ENCODE peak calls at places on chromosomes 2 and 18, in four cellular contexts. T is thoracic aorta, V is upper lobe of right lung, P is Peyer's patch. O is an unnamed sample. For H3K4me1, the result is how much of the 10 kb centered on the place peaks cover.

GRCh38 chr2:159615187-159615935 is 987 bp downstream of the BAZ2B start:
- DNase-seq in T (peak), V (peak), P (peak), O (peak)

GRCh38 chr2:104863585-104864279 is 9.8 kb downstream of the POU3F3 start:
- DNase-seq in T (no peak), V (no peak), P (no peak), O (no peak)

GRCh38 chr2:9222246-9222898 is 15.8 kb downstream of the ASAP2 start:
- DNase-seq in T (no peak), V (no peak), P (no peak), O (no peak)

GRCh38 chr2:185227391-185227790 is 511.2 kb upstream of the FSIP2 start:
- DNase-seq in T (no peak), V (no peak), P (no peak), O (no peak)

GRCh38 chr2:37350034-37350433 is 5.6 kb downstream of the QPCT start:
- DNase-seq in T (no peak), V (no peak), P (peak), O (no peak)

GRCh38 chr2:105252271-105252670 is 10.7 kb downstream of the GPR45 start:
- DNase-seq in T (no peak), V (no peak), P (no peak), O (peak)

GRCh38 chr2:53515435-53516332 is 251.9 kb upstream of the CHAC2 start:
- DNase-seq in T (no peak), V (no peak), P (no peak), O (no peak)

GRCh38 chr18:30132959-30133358 is 909.6 kb downstream of the DSC3 start:
- DNase-seq in T (no peak), V (no peak), P (no peak), O (no peak)

GRCh38 chr2:109450574-109451265 is 163.0 kb downstream of the SEPTIN10 start:
- DNase-seq in T (no peak), V (peak), P (no peak), O (no peak)

GRCh38 chr2:187129866-187130265 is 280.9 kb upstream of the ZSWIM2 start:
- DNase-seq in T (no peak), V (no peak), P (no peak), O (no peak)

GRCh38 chr18:12423820-12424219 is 16.1 kb downstream of the PRELID3A start:
- DNase-seq in T (no peak), V (peak), P (no peak), O (no peak)

GRCh38 chr2:146661494-146662096 is 1183.2 kb upstream of the ACVR2A start:
- DNase-seq in T (no peak), V (no peak), P (no peak), O (peak)

GRCh38 chr18:41974661-41975286 is 19.7 kb downstream of the PIK3C3 start:
- DNase-seq in T (no peak), V (no peak), P (no peak), O (no peak)

GRCh38 chr18:57542801-57543427 is 43.6 kb downstream of the FECH start:
- DNase-seq in T (no peak), V (no peak), P (no peak), O (no peak)

GRCh38 chr2:128640166-128640846 is 321.6 kb upstream of the HS6ST1 start:
- DNase-seq in T (no peak), V (peak), P (no peak), O (no peak)

GRCh38 chr2:40098786-40099470 is 319.9 kb upstream of the THUMPD2 start:
- DNase-seq in T (no peak), V (no peak), P (no peak), O (no peak)

GRCh38 chr2:126802774-126803421 is 95.8 kb upstream of the TEX51 start:
- DNase-seq in T (no peak), V (peak), P (no peak), O (no peak)

GRCh38 chr2:231199219-231199618 is 788 bp downstream of the ARMC9 start:
- DNase-seq in T (no peak), V (no peak), P (no peak), O (no peak)

GRCh38 chr2:126978333-126978732 is 79.6 kb downstream of the TEX51 start:
- DNase-seq in T (no peak), V (no peak), P (no peak), O (no peak)

GRCh38 chr2:228658998-228659397 is 477.5 kb upstream of the SPHKAP start:
- DNase-seq in T (no peak), V (no peak), P (no peak), O (no peak)

GRCh38 chr2:109079590-109079989 is 49.4 kb upstream of the SH3RF3 start:
- DNase-seq in T (no peak), V (no peak), P (no peak), O (no peak)

GRCh38 chr18:48222118-48222517 is 187.1 kb downstream of the ZBTB7C start:
- DNase-seq in T (no peak), V (no peak), P (no peak), O (no peak)

GRCh38 chr2:46074501-46074900 is 222.7 kb upstream of the EPAS1 start:
- DNase-seq in T (no peak), V (no peak), P (no peak), O (no peak)

GRCh38 chr2:148201075-148202004 is 180.4 kb downstream of the MBD5 start:
- DNase-seq in T (no peak), V (peak), P (no peak), O (no peak)

GRCh38 chr18:10391506-10391905 is 62.9 kb upstream of the APCDD1 start:
- DNase-seq in T (no peak), V (no peak), P (no peak), O (no peak)

GRCh38 chr2:238412067-238412767 is 14.5 kb upstream of the ASB1 start:
- DNase-seq in T (no peak), V (no peak), P (no peak), O (no peak)

GRCh38 chr2:84285056-84285747 is 173.9 kb downstream of the SUCLG1 start:
- DNase-seq in T (no peak), V (no peak), P (no peak), O (no peak)

GRCh38 chr18:10290244-10291240 is 163.9 kb upstream of the APCDD1 start:
- DNase-seq in T (no peak), V (no peak), P (no peak), O (no peak)

GRCh38 chr2:146642066-146642465 is 1202.8 kb upstream of the ACVR2A start:
- DNase-seq in T (no peak), V (no peak), P (no peak), O (no peak)

GRCh38 chr18:79523221-79523737 is 127.5 kb downstream of the NFATC1 start:
- DNase-seq in T (no peak), V (peak), P (peak), O (no peak)

DNA sequence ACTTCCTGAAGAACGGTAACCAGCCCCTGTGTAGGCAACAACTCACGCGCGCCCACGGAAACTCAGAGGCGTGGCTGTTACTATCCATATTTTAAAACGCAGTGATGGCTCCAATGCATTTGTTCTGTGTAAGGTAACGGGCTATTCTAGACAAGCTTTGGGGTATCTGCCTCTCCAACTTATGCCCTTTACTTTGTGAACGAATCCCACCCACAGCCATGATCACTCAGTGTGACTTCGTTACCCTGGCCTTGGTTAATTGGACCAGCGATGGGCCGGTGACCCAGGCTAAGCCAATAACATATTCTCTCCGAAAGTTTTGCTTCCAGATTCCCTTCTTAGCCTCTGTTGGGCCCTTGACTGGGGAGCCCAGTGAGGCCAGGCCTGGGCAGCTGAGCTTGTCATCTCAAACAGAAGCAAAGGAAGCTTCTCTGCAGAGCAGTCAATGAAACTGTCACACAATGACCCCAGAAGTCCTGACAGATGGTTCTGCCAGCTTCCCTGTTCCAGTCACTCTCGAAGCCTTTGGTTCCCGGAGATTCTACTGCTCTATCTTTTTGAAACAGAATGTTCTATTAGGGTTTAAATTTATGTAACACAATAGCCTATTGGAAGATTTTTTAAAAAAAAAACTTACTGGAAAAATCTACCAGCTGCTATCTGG is 30.7 kb upstream of the ROCK2 start:
- DNase-seq in T (no peak), V (no peak), P (no peak), O (no peak)
- H3K4me1 ChIP-seq in T (under half), V (under half), P (under half), O (under half)

DNA sequence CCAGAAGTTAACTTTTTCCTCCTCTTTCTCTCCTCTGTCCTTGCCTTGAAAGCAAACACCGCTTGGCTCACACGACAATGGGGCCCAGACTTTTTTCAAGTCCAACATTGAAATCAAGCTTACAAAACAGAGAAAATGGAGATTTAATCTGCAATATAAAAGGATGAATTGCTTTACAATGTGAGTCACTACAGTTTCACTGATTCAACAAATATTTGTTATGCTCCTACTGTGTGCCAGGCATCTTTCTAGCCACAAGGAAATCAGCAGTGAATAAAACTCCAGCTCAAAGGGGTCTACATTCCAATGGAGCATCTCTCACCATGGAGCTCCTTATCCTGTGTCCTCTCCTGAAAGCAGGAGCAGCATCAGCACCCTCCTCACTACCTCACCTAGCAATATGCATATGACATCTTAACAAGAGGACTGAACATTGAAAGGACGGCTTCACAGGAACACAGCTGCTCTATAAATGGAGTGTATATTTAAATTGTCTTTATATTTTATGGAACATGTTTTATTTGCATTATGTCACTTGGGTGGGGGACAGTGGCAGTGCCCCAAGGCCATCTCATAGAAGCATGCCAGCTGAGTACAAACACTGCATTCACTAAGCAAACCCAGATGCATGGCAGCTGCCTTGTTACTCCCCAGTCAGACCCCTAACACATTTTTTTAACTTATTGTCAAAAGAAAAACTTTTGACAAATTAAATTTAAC is 39.5 kb downstream of the PKDCC start:
- DNase-seq in T (no peak), V (no peak), P (no peak), O (no peak)
- H3K4me1 ChIP-seq in T (under half), V (under half), P (under half), O (under half)

GRCh38 chr2:150617351-150617750 is 129.9 kb upstream of the RND3 start:
- DNase-seq in T (no peak), V (no peak), P (no peak), O (no peak)
- H3K4me1 ChIP-seq in T (under half), V (under half), P (under half), O (under half)

DNA sequence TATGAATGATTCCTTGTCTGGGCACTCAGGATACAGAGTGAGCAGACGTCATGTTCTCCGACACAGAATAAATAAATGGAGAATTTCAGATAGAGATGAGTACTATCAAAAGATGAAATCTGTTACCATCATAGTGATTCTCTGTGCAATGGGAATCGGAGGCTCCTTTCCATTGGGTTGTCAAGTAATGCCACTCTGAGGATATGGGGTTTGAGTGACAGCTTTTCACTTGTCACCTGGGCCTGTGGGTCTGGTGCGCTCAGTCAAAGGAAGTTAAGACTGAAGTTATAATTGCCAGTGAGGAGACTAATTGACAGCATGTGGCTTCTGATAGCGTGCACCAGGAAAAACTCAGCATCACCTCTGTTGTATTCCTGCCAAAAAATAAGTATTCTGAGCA is 387.2 kb downstream of the SOX11 start:
- DNase-seq in T (no peak), V (no peak), P (no peak), O (no peak)
- H3K4me1 ChIP-seq in T (under half), V (under half), P (under half), O (under half)

GRCh38 chr2:27893031-27893430 is 2.5 kb downstream of the BABAM2 start:
- DNase-seq in T (no peak), V (no peak), P (no peak), O (no peak)
- H3K4me1 ChIP-seq in T (under half), V (under half), P (under half), O (under half)

GRCh38 chr18:3162181-3162580 is 57.6 kb downstream of the MYOM1 start:
- DNase-seq in T (no peak), V (no peak), P (no peak), O (no peak)

GRCh38 chr18:3159830-3160229 is 59.9 kb downstream of the MYOM1 start:
- DNase-seq in T (no peak), V (no peak), P (no peak), O (no peak)

GRCh38 chr18:3164381-3164780 is 55.4 kb downstream of the MYOM1 start:
- DNase-seq in T (no peak), V (no peak), P (no peak), O (no peak)

GRCh38 chr18:3163968-3164367 is 55.8 kb downstream of the MYOM1 start:
- DNase-seq in T (no peak), V (no peak), P (no peak), O (no peak)
- H3K4me1 ChIP-seq in T (under half), V (under half), P (under half), O (under half)

GRCh38 chr2:237158194-237158593 is 72.5 kb downstream of the COPS8 start:
- DNase-seq in T (no peak), V (no peak), P (no peak), O (no peak)

GRCh38 chr2:237159006-237159897 is 73.6 kb downstream of the COPS8 start:
- DNase-seq in T (no peak), V (no peak), P (no peak), O (no peak)

GRCh38 chr2:237162959-237163358 is 77.3 kb downstream of the COPS8 start:
- DNase-seq in T (no peak), V (no peak), P (no peak), O (no peak)

GRCh38 chr2:237161239-237161638 is 75.5 kb downstream of the COPS8 start:
- DNase-seq in T (no peak), V (no peak), P (no peak), O (no peak)

GRCh38 chr2:237160271-237160934 is 74.7 kb downstream of the COPS8 start:
- DNase-seq in T (no peak), V (no peak), P (no peak), O (no peak)
- H3K4me1 ChIP-seq in T (under half), V (under half), P (under half), O (under half)

DNA sequence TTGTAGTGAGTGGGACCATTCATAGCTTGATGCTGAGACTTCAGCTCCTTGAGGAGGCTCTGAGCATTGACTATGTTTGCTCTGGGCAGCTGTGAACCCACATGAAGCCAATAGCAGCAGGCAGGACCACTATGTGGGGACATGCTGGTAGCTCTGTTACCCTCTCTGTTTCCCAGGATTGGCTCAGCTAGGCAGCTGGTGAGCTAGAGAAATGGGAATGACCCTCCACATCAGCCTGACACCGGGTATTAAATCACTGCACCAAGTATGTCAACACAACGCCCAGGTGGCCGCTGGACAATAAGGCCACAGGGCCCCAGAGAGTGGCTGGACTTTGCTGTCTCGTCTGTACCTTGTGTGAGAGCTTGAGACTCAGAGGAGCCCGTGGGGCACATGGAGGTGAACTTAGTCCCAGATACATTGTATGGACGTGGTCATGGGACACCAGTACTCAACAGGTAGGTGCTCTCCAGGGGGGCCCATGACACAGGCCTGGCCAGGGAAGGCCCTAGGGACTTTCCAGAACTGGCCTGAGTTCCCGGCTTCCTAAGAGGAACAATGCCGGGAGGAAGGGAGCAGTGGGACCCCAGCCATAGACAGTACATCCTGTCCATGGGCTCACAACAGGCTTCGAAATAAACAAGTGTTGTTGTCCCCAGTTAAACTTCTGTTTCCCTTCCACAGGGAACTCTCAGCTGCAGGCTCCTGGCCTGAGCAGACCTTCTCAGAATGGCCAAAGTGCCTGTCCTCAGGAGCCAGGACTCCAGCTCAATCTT is 35.2 kb downstream of the HS1BP3 start:
- DNase-seq in T (no peak), V (peak), P (no peak), O (no peak)
- H3K4me1 ChIP-seq in T (under half), V (half or more), P (under half), O (under half)